ENCODE peak calls at places on chromosome 22, in five cellular contexts. L is IMR-90; M is CD8-positive, alpha-beta T cell; C is ascending aorta; A is fibroblast of mammary gland. Y is an unnamed sample.

GRCh38 chr22:36773935-36774334 is 2.0 kb downstream of the IFT27 start:
- DNase-seq in L (peak), M (no peak), C (no peak), A (peak), Y (peak)

GRCh38 chr22:28955817-28956216 is 72.4 kb downstream of the ZNRF3 start:
- DNase-seq in L (no peak), M (peak), C (no peak), A (peak), Y (no peak)

GRCh38 chr22:35330258-35330861 is 30.7 kb downstream of the TOM1 start:
- DNase-seq in L (peak), M (peak), C (peak), A (peak), Y (peak)

GRCh38 chr22:45602824-45603301 is 68.8 kb upstream of the ATXN10 start:
- DNase-seq in L (no peak), M (no peak), C (no peak), A (peak), Y (peak)

GRCh38 chr22:37308385-37309200 is 26.3 kb downstream of the CYTH4 start:
- DNase-seq in L (no peak), M (no peak), C (no peak), A (no peak), Y (no peak)

GRCh38 chr22:36734171-36735058 is 30.9 kb upstream of the CACNG2 start:
- DNase-seq in L (peak), M (no peak), C (peak), A (peak), Y (peak)

GRCh38 chr22:46661221-46661851 is 41.1 kb downstream of the GRAMD4 start:
- DNase-seq in L (peak), M (no peak), C (no peak), A (peak), Y (peak)

GRCh38 chr22:43154887-43155536 is 3.7 kb downstream of the TSPO start:
- DNase-seq in L (no peak), M (no peak), C (peak), A (no peak), Y (no peak)

GRCh38 chr22:31876156-31877035 is 67.9 kb upstream of the YWHAH start:
- DNase-seq in L (no peak), M (no peak), C (no peak), A (peak), Y (no peak)

GRCh38 chr22:32338757-32339156 is 18.9 kb upstream of the RFPL3 start:
- DNase-seq in L (no peak), M (no peak), C (peak), A (no peak), Y (no peak)

GRCh38 chr22:23537421-23537820 is 42.7 kb downstream of the IGLL1 start:
- DNase-seq in L (no peak), M (no peak), C (peak), A (no peak), Y (no peak)
- H3K4me3 ChIP-seq in L (no peak), M (no peak), C (no peak), A (no peak), Y (no peak)

GRCh38 chr22:26953380-26953807 is 296.0 kb downstream of the MIAT start:
- DNase-seq in L (no peak), M (no peak), C (no peak), A (no peak), Y (no peak)
- TF ChIP-seq CTCF in L (no peak), M (no peak), C (no peak), A (no peak), Y (no peak)

GRCh38 chr22:49954354-49954753 is 6.2 kb upstream of the PIM3 start:
- DNase-seq in L (no peak), M (no peak), C (no peak), A (no peak), Y (no peak)

GRCh38 chr22:49951986-49952896 is 8.3 kb upstream of the PIM3 start:
- DNase-seq in L (peak), M (no peak), C (no peak), A (no peak), Y (peak)

GRCh38 chr22:49954991-49955580 is 5.5 kb upstream of the PIM3 start:
- DNase-seq in L (no peak), M (no peak), C (no peak), A (no peak), Y (no peak)

GRCh38 chr22:49953027-49953679 is 7.4 kb upstream of the PIM3 start:
- DNase-seq in L (no peak), M (no peak), C (no peak), A (no peak), Y (no peak)

GRCh38 chr22:49953680-49954344 is 6.8 kb upstream of the PIM3 start:
- DNase-seq in L (no peak), M (no peak), C (no peak), A (no peak), Y (no peak)
- H3K4me3 ChIP-seq in L (no peak), M (no peak), C (no peak), A (no peak), Y (no peak)

GRCh38 chr22:42116848-42117424 is 13.7 kb downstream of the CYP2D6 start:
- DNase-seq in L (peak), M (no peak), C (no peak), A (peak), Y (peak)
- TF ChIP-seq CTCF in L (no peak), M (no peak), C (no peak), A (no peak), Y (no peak)

DNA sequence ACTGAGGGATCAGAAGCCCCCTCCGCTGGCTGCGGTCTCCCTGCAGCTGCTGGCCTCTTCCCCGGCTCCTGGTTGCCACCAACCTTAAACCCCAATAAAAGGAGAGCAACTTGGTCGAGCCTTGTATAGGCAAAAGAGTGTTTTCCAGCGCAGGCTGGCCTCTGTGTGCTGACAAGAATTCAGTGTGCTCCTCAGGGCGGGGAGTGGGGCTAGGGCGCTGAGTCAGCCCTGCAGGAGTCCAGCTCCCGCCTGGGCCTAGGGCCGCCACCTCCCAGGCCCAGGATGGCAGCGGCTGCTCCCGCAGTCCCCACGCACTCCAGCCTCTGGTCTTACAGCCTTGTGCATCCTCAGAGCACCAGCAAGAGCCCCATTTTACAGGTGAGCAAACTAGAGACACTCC is at the start of gene SHISAL1:
- DNase-seq in L (peak), M (no peak), C (no peak), A (peak), Y (peak)
- H3K4me3 ChIP-seq in L (no peak), M (no peak), C (no peak), A (no peak), Y (no peak)

GRCh38 chr22:19766506-19767426 is 6.2 kb downstream of the TBX1 start:
- DNase-seq in L (no peak), M (peak), C (peak), A (no peak), Y (no peak)
- TF ChIP-seq CTCF in L (peak), M (peak), C (no peak), A (no peak), Y (peak)

GRCh38 chr22:17158176-17158567 is 905 bp downstream of the HDHD5 start:
- DNase-seq in L (no peak), M (no peak), C (no peak), A (no peak), Y (no peak)
- H3K4me3 ChIP-seq in L (peak), M (peak), C (peak), A (peak), Y (peak)

Y was measured in fibroblast of pulmonary artery.